ENCODE peak calls at places on chromosomes 5 and 9, in seven cellular contexts. G is IMR-90, L is mesenchymal stem cell, W is H9, C is mesendoderm, A is neuronal stem cell, P is H1. I is an unnamed sample.

GRCh38 chr5:172336264-172336663 is 52.7 kb upstream of the UBTD2 start:
- DNase-seq in G (no peak), P (no peak), C (no peak), L (no peak), W (no peak), A (no peak), I (no peak)

GRCh38 chr9:82763631-82764030 is 299.3 kb downstream of the RASEF start:
- DNase-seq in G (no peak), L (no peak), P (no peak), A (no peak), W (no peak), C (peak), I (no peak)

GRCh38 chr9:137286980-137287383 is 9.5 kb downstream of the TOR4A start:
- DNase-seq in A (no peak), W (peak), C (peak), G (peak), P (no peak), L (peak), I (peak)

GRCh38 chr5:36138900-36139683 is 12.6 kb downstream of the LMBRD2 start:
- DNase-seq in G (no peak), L (no peak), C (no peak), P (no peak), A (no peak), W (no peak), I (no peak)

GRCh38 chr5:68475476-68475875 is 259.9 kb downstream of the PIK3R1 start:
- DNase-seq in P (no peak), L (no peak), A (no peak), C (no peak), G (no peak), W (no peak), I (no peak)

GRCh38 chr5:54760182-54760935 is 225.0 kb downstream of the ESM1 start:
- DNase-seq in C (no peak), P (no peak), L (peak), W (no peak), A (no peak), G (peak), I (peak)

GRCh38 chr9:80213613-80214012 is 641.8 kb downstream of the TLE4 start:
- DNase-seq in W (no peak), G (no peak), P (no peak), L (no peak), A (no peak), C (no peak), I (no peak)

GRCh38 chr5:86170194-86170593 is 447.5 kb upstream of the COX7C start:
- DNase-seq in P (no peak), L (no peak), G (no peak), W (no peak), A (no peak), C (no peak), I (no peak)

GRCh38 chr5:126186210-126186609 is 237.0 kb upstream of the GRAMD2B start:
- DNase-seq in G (no peak), W (no peak), L (peak), P (no peak), C (no peak), A (no peak), I (no peak)

GRCh38 chr5:103562453-103563157 is at the start of gene NUDT12:
- DNase-seq in P (no peak), C (peak), L (peak), W (peak), A (peak), G (peak), I (peak)

GRCh38 chr9:20844916-20845315 is 160.9 kb downstream of the FOCAD start:
- DNase-seq in A (no peak), L (no peak), W (no peak), C (no peak), P (no peak), G (peak), I (no peak)

GRCh38 chr5:60084226-60084625 is 190.7 kb upstream of the PDE4D start:
- DNase-seq in C (no peak), P (no peak), G (no peak), W (no peak), A (no peak), L (no peak), I (no peak)

GRCh38 chr5:176515396-176515795 is 21.8 kb downstream of the RNF44 start:
- DNase-seq in W (no peak), A (no peak), P (no peak), C (no peak), L (no peak), G (no peak), I (no peak)
- H2AK5ac ChIP-seq in W (no peak), A (no peak), P (no peak), C (no peak), L (no peak), G (no peak), I (no peak)

DNA sequence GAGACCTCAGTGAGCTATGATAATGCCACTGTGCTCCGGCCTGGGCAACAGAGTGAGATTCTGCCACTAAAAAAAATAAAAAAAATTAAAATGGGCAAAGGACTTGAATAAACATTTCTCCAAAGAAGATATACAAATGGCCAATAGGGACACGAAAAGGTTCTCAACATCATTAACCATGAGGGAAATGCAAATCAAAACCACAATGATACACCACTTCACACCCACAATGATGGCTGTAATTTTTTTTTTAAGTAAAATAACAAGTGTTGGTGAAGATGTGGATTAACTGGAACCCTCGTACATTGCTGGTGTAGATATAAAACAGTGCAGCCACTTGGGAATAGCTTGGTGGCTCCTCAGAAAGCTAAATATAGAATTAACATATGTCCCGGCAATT is 68.0 kb downstream of the SIL1 start:
- DNase-seq in A (no peak), W (no peak), P (no peak), C (no peak), G (no peak), L (no peak), I (no peak)
- H3K18ac ChIP-seq in A (no peak), W (no peak), P (no peak), C (no peak), G (no peak), L (no peak), I (no peak)

GRCh38 chr5:140329739-140330481 is 16.5 kb downstream of the HBEGF start:
- DNase-seq in P (no peak), G (no peak), W (no peak), A (no peak), C (no peak), L (peak), I (no peak)

GRCh38 chr5:140324834-140325195 is 21.6 kb downstream of the HBEGF start:
- DNase-seq in P (no peak), A (no peak), W (no peak), L (peak), G (peak), C (no peak), I (no peak)

GRCh38 chr5:140327589-140327988 is 18.8 kb downstream of the HBEGF start:
- DNase-seq in A (peak), L (peak), G (peak), W (no peak), P (no peak), C (peak), I (no peak)

GRCh38 chr5:140325486-140325885 is 20.9 kb downstream of the HBEGF start:
- DNase-seq in A (no peak), L (no peak), W (no peak), P (no peak), G (no peak), C (no peak), I (no peak)

GRCh38 chr5:140328036-140328764 is 18.2 kb downstream of the HBEGF start:
- DNase-seq in W (no peak), A (no peak), C (peak), P (no peak), L (no peak), G (no peak), I (no peak)
- H2AK5ac ChIP-seq in W (no peak), A (no peak), C (no peak), P (no peak), L (no peak), G (no peak), I (no peak)

GRCh38 chr9:88037285-88037845 is 63.0 kb upstream of the CDK20 start:
- DNase-seq in A (no peak), W (peak), G (no peak), L (no peak), C (no peak), P (no peak), I (no peak)
- H3K18ac ChIP-seq in A (no peak), W (no peak), G (no peak), L (no peak), C (no peak), P (no peak), I (no peak)

GRCh38 chr5:149345147-149345891 is at the start of gene GRPEL2:
- DNase-seq in P (peak), W (peak), A (peak), C (peak), G (peak), L (peak), I (peak)

GRCh38 chr5:149337746-149338145 is 7.6 kb upstream of the GRPEL2 start:
- DNase-seq in L (no peak), W (no peak), A (no peak), C (no peak), P (no peak), G (no peak), I (no peak)

GRCh38 chr5:149338364-149338763 is 6.9 kb upstream of the GRPEL2 start:
- DNase-seq in L (no peak), C (no peak), G (no peak), P (no peak), A (no peak), W (no peak), I (no peak)

GRCh38 chr5:149345892-149346222 is 558 bp downstream of the GRPEL2 start:
- DNase-seq in A (no peak), W (no peak), G (peak), P (no peak), C (peak), L (peak), I (peak)

GRCh38 chr5:149341846-149342245 is 3.5 kb upstream of the GRPEL2 start:
- DNase-seq in W (no peak), A (no peak), P (no peak), C (no peak), G (no peak), L (no peak), I (no peak)
- H2AK5ac ChIP-seq in W (no peak), A (no peak), P (no peak), C (no peak), G (no peak), L (no peak), I (no peak)

GRCh38 chr9:27182421-27182820 is 73.4 kb downstream of the TEK start:
- DNase-seq in L (no peak), G (no peak), W (no peak), C (no peak), P (no peak), A (no peak), I (peak)

GRCh38 chr9:27183151-27183550 is 74.1 kb downstream of the TEK start:
- DNase-seq in P (no peak), A (no peak), L (no peak), G (no peak), W (no peak), C (no peak), I (peak)

GRCh38 chr9:27181381-27181780 is 72.4 kb downstream of the TEK start:
- DNase-seq in P (no peak), G (peak), W (no peak), C (no peak), A (no peak), L (no peak), I (no peak)

GRCh38 chr9:27184556-27185351 is 75.7 kb downstream of the TEK start:
- DNase-seq in W (no peak), P (no peak), A (no peak), C (no peak), L (peak), G (no peak), I (peak)

GRCh38 chr9:27183701-27184100 is 74.7 kb downstream of the TEK start:
- DNase-seq in P (no peak), A (no peak), C (no peak), W (no peak), G (peak), L (peak), I (peak)
- H3K18ac ChIP-seq in P (no peak), A (no peak), C (no peak), W (no peak), G (peak), L (peak), I (no peak)

GRCh38 chr9:89949116-89949515 is 344.3 kb downstream of the GADD45G start:
- DNase-seq in G (no peak), C (peak), A (no peak), W (no peak), L (no peak), P (no peak), I (no peak)
- H2AK5ac ChIP-seq in G (no peak), C (no peak), A (no peak), W (no peak), L (no peak), P (no peak), I (no peak)

DNA sequence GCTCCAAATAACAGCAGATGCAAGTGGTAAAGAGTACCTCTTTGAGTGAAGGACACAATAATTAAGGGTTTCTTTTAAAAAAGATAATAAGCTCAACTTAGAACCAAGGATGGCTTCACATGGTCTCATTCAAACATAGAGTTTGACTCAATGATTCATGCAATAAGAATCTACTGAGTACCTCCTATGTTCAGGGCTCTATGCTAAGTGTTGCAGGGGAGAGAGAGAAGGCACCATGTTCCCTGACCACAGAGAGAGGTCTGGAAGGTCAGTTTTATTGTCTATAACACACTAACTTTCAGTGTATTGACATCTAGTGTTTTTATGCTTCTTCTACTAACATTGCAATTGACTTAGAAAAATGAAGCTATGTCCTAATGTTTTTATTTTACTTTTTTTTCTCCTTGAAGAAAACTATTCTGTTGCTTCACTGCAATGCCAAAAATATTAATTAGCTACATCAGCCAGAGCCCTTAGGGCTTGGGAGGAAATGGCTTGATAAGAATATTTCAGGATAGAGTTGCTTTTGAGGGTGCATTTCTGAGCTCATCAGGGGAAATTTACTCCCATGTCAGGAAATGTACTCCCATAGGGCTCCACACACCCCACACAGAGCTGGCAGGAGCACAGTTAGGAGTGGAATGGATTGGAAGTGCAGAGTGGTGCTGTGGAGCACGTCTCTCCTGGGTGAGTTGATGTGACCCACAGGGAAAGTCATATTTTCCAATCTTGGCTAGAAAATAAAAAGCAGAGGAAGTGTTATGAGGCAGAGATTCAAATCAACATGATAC is 106.6 kb downstream of the PDE8B start:
- DNase-seq in A (no peak), C (no peak), L (peak), P (no peak), G (peak), W (no peak), I (no peak)
- H3K18ac ChIP-seq in A (no peak), C (no peak), L (peak), P (no peak), G (no peak), W (no peak), I (no peak)

DNA sequence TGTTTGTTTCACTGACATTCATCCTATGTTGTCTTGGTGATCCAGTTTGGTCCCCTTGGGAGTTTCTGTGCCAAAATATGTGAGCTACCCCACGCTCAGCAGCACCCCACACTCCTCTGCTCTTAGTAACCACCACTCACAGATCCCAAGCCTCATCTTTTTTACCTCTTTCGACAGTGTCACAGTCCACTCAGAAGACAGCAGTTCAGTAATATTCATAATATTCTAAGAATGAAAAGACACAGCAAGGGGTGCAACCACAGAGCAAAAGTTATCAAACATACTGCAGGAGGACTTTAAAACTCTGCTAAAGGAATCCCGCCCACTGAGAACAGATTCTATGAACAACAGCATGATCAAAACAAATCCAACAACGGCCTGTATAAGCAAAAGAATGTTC is 28.2 kb downstream of the RNF130 start:
- DNase-seq in A (no peak), C (no peak), G (no peak), L (no peak), W (no peak), P (no peak), I (no peak)
- H2AK5ac ChIP-seq in A (no peak), C (no peak), G (no peak), L (no peak), W (no peak), P (no peak), I (no peak)

GRCh38 chr5:136559651-136560050 is 194.3 kb upstream of the TRPC7 start:
- DNase-seq in L (no peak), A (no peak), C (no peak), G (no peak), W (no peak), P (no peak), I (no peak)
- H3K18ac ChIP-seq in L (no peak), A (no peak), C (no peak), G (no peak), W (no peak), P (no peak), I (no peak)

I was measured in trophoblast cell.